ENCODE peak calls at places on chromosome 1, in five cellular contexts. Z is amygdala; Q is HTR-8/SVneo; C is astrocyte; L is stimulated activated CD8-positive, alpha-beta memory T cell treated with anti-CD3 and anti-CD28 coated beads, Interleukin-4, amount 100 ng/mL, for 1 hour. U is an unnamed sample.

GRCh38 chr1:104797982-104798381 is 1048.3 kb downstream of the AMY1C start:
- DNase-seq in Z (no peak), Q (no peak), C (no peak), L (no peak), U (no peak)

GRCh38 chr1:242005866-242006565 is 7.1 kb upstream of the MAP1LC3C start:
- DNase-seq in Z (no peak), Q (no peak), C (peak), L (no peak), U (no peak)

GRCh38 chr1:74392848-74393247 is 119.6 kb downstream of the LRRC53 start:
- DNase-seq in Z (no peak), Q (no peak), C (no peak), L (no peak), U (no peak)

GRCh38 chr1:243345205-243345604 is 89.4 kb downstream of the SDCCAG8 start:
- DNase-seq in Z (no peak), Q (no peak), C (no peak), L (no peak), U (no peak)

GRCh38 chr1:40820911-40821693 is 37.5 kb downstream of the KCNQ4 start:
- DNase-seq in Z (peak), Q (no peak), C (no peak), L (no peak), U (no peak)

GRCh38 chr1:41678141-41678878 is 193.8 kb upstream of the EDN2 start:
- DNase-seq in Z (no peak), Q (no peak), C (peak), L (no peak), U (no peak)

GRCh38 chr1:2380816-2381591 is 10.3 kb downstream of the MORN1 start:
- DNase-seq in Z (no peak), Q (no peak), C (no peak), L (no peak), U (no peak)

GRCh38 chr1:153922076-153922837 is 515 bp downstream of the GATAD2B start:
- DNase-seq in Z (peak), Q (peak), C (no peak), L (peak), U (peak)

GRCh38 chr1:8847990-8848389 is 30.5 kb downstream of the ENO1 start:
- DNase-seq in Z (no peak), Q (no peak), C (no peak), L (no peak), U (peak)

GRCh38 chr1:111267801-111268508 is 22.7 kb upstream of the CHIA start:
- DNase-seq in Z (no peak), Q (no peak), C (no peak), L (no peak), U (no peak)

GRCh38 chr1:227805606-227806197 is 9.8 kb upstream of the PRSS38 start:
- DNase-seq in Z (no peak), Q (no peak), C (peak), L (no peak), U (no peak)

GRCh38 chr1:51568231-51568935 is 48.5 kb upstream of the OSBPL9 start:
- DNase-seq in Z (no peak), Q (no peak), C (no peak), L (no peak), U (no peak)

GRCh38 chr1:169680377-169681019 is 30.9 kb downstream of the SELL start:
- DNase-seq in Z (no peak), Q (no peak), C (no peak), L (no peak), U (no peak)

GRCh38 chr1:182515556-182515955 is 65.6 kb downstream of the RGSL1 start:
- DNase-seq in Z (no peak), Q (no peak), C (no peak), L (no peak), U (no peak)

GRCh38 chr1:79716481-79716880 is 710.0 kb upstream of the ADGRL4 start:
- DNase-seq in Z (no peak), Q (peak), C (peak), L (no peak), U (no peak)

GRCh38 chr1:66349277-66349676 is 184.7 kb upstream of the SGIP1 start:
- DNase-seq in Z (no peak), Q (no peak), C (no peak), L (no peak), U (no peak)

GRCh38 chr1:118650084-118650807 is 337.9 kb downstream of the TBX15 start:
- DNase-seq in Z (no peak), Q (no peak), C (no peak), L (no peak), U (no peak)

GRCh38 chr1:197312163-197312562 is 44.1 kb downstream of the CRB1 start:
- DNase-seq in Z (no peak), Q (no peak), C (no peak), L (no peak), U (no peak)

GRCh38 chr1:117612517-117613248 is 6.8 kb downstream of the TENT5C start:
- DNase-seq in Z (no peak), Q (peak), C (peak), L (no peak), U (peak)

GRCh38 chr1:193322218-193322617 is 135.8 kb upstream of the B3GALT2 start:
- DNase-seq in Z (no peak), Q (peak), C (peak), L (no peak), U (no peak)

GRCh38 chr1:161768986-161769672 is 3.0 kb downstream of the ATF6 start:
- DNase-seq in Z (no peak), Q (no peak), C (no peak), L (no peak), U (no peak)

GRCh38 chr1:237205400-237206064 is 163.5 kb downstream of the RYR2 start:
- DNase-seq in Z (no peak), Q (no peak), C (no peak), L (no peak), U (peak)

GRCh38 chr1:198449727-198450433 is 90.6 kb downstream of the ATP6V1G3 start:
- DNase-seq in Z (no peak), Q (no peak), C (peak), L (no peak), U (no peak)

GRCh38 chr1:4698911-4699310 is 44.5 kb downstream of the AJAP1 start:
- DNase-seq in Z (no peak), Q (no peak), C (no peak), L (no peak), U (no peak)

GRCh38 chr1:45266151-45266801 is 59.9 kb upstream of the ZSWIM5 start:
- DNase-seq in Z (no peak), Q (no peak), C (peak), L (no peak), U (peak)

GRCh38 chr1:186843931-186844330 is 15.2 kb downstream of the PLA2G4A start:
- DNase-seq in Z (no peak), Q (no peak), C (no peak), L (no peak), U (no peak)

GRCh38 chr1:1420654-1421134 is 382 bp downstream of the ANKRD65 start:
- DNase-seq in Z (no peak), Q (no peak), C (no peak), L (no peak), U (no peak)

GRCh38 chr1:86466986-86467385 is 1.7 kb upstream of the CLCA1 start:
- DNase-seq in Z (no peak), Q (no peak), C (no peak), L (no peak), U (no peak)

GRCh38 chr1:230303822-230304221 is 122.3 kb downstream of the PGBD5 start:
- DNase-seq in Z (no peak), Q (no peak), C (peak), L (no peak), U (no peak)

GRCh38 chr1:9292361-9293240 is at the start of gene SPSB1:
- DNase-seq in Z (peak), Q (peak), C (peak), L (peak), U (peak)

GRCh38 chr1:226092955-226093354 is 30.4 kb downstream of the H3-3A start:
- DNase-seq in Z (no peak), Q (no peak), C (no peak), L (no peak), U (no peak)

GRCh38 chr1:174789399-174789798 is 210.3 kb upstream of the CACYBP start:
- DNase-seq in Z (no peak), Q (no peak), C (peak), L (no peak), U (no peak)

GRCh38 chr1:66364578-66365391 is 169.2 kb upstream of the SGIP1 start:
- DNase-seq in Z (no peak), Q (no peak), C (peak), L (no peak), U (no peak)

GRCh38 chr1:228318823-228319241 is 87.8 kb downstream of the TRIM11 start:
- DNase-seq in Z (no peak), Q (no peak), C (no peak), L (no peak), U (no peak)

GRCh38 chr1:155977607-155978324 is 581 bp downstream of the ARHGEF2 start:
- DNase-seq in Z (peak), Q (no peak), C (no peak), L (peak), U (peak)